ENCODE peak calls at places on chromosomes 2 and 18, in seven cellular contexts. T is spleen, W is HepG2, U is Panc1, J is GM12878, R is upper lobe of left lung, F is K562. C is an unnamed sample.

GRCh38 chr18:24536326-24536725 is 75.9 kb downstream of the HRH4 start:
- DNase-seq in T (no peak), W (no peak), U (no peak), J (no peak), R (no peak), F (no peak), C (no peak)

GRCh38 chr2:118098307-118098706 is 10.0 kb downstream of the INSIG2 start:
- DNase-seq in T (no peak), W (no peak), U (no peak), J (no peak), R (no peak), F (no peak), C (no peak)

GRCh38 chr18:8695932-8696510 is 9.3 kb upstream of the MTCL1 start:
- DNase-seq in T (no peak), W (no peak), U (no peak), J (no peak), R (no peak), F (no peak), C (no peak)

GRCh38 chr2:225288986-225289385 is 110.5 kb upstream of the NYAP2 start:
- DNase-seq in T (no peak), W (no peak), U (no peak), J (no peak), R (no peak), F (no peak), C (no peak)

GRCh38 chr2:3664118-3664517 is 6.1 kb downstream of the ALLC start:
- DNase-seq in T (no peak), W (no peak), U (no peak), J (no peak), R (no peak), F (no peak), C (no peak)

GRCh38 chr2:150528861-150529801 is 41.7 kb upstream of the RND3 start:
- DNase-seq in T (no peak), W (no peak), U (peak; percentile 71), J (peak; percentile 45), R (no peak), F (no peak), C (no peak)

GRCh38 chr2:3423492-3424170 is 44.1 kb downstream of the TRAPPC12 start:
- DNase-seq in T (peak; percentile 91), W (peak; percentile 83), U (peak; percentile 36), J (peak; percentile 8), R (no peak), F (peak; percentile 77), C (peak; percentile 69)

GRCh38 chr2:106269591-106270291 is 75.6 kb upstream of the UXS1 start:
- DNase-seq in T (peak; percentile 90), W (no peak), U (no peak), J (no peak), R (peak; percentile 90), F (peak; percentile 55), C (peak; percentile 38)

GRCh38 chr18:72530622-72531021 is 13.5 kb downstream of the CBLN2 start:
- DNase-seq in T (no peak), W (no peak), U (no peak), J (no peak), R (no peak), F (no peak), C (no peak)

GRCh38 chr2:233365861-233366520 is 11.7 kb downstream of the DGKD start:
- DNase-seq in T (no peak), W (no peak), U (no peak), J (no peak), R (no peak), F (no peak), C (no peak)

GRCh38 chr2:128358941-128359731 is 40.5 kb upstream of the HS6ST1 start:
- DNase-seq in T (no peak), W (no peak), U (no peak), J (no peak), R (no peak), F (no peak), C (no peak)

GRCh38 chr2:18704224-18704623 is 114.9 kb upstream of the NT5C1B start:
- DNase-seq in T (no peak), W (no peak), U (no peak), J (no peak), R (no peak), F (no peak), C (no peak)

DNA sequence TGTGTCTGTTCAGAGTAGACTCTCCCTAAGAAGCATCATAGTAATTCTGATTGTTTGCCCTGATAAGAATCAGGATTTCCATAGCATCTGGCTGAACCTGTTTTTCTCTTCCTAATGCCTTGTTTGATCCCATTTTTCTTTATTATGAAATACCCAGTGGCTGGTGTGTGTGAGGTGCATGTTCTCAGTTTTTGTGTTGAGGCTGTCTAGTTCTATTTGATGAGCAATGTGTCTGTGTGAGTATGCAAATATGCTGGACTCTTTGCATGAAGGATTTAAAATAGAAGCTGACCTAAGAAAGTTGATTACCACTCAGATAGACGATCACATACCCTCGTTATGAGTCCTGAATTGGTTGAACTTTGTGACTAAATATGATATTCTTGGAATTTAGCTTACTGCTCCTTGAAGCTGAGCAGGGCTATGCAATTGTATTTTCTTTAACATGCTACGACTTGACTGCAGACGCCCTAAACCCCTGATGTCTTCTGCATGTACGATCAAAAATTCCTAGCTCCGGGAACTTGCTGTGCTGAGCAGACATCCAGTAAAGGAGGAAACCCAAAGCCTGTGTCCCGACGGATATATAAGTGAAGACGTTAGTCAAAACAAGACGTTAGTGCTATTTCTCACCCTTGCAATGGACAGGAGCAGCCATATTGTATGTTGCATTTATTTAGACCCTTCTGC is 51.3 kb downstream of the SETBP1 start:
- DNase-seq in T (no peak), W (no peak), U (no peak), J (no peak), R (no peak), F (no peak), C (no peak)
- H3K4me1 ChIP-seq in T (peaks cover 87% of the 10 kb centered on the region), W (no peaks in the 10 kb centered on the region), U (no peaks in the 10 kb centered on the region), J (peaks cover 46% of the 10 kb centered on the region), R (peaks cover 6% of the 10 kb centered on the region), F (peaks cover 40% of the 10 kb centered on the region), C (peaks cover 6% of the 10 kb centered on the region)

GRCh38 chr18:32021756-32022564 is 3.3 kb downstream of the RNF125 start:
- DNase-seq in T (no peak), W (no peak), U (no peak), J (no peak), R (no peak), F (no peak), C (no peak)

GRCh38 chr18:32019251-32019943 is 772 bp downstream of the RNF125 start:
- DNase-seq in T (peak; percentile 90), W (peak; percentile 39), U (no peak), J (no peak), R (peak; percentile 83), F (no peak), C (no peak)

DNA sequence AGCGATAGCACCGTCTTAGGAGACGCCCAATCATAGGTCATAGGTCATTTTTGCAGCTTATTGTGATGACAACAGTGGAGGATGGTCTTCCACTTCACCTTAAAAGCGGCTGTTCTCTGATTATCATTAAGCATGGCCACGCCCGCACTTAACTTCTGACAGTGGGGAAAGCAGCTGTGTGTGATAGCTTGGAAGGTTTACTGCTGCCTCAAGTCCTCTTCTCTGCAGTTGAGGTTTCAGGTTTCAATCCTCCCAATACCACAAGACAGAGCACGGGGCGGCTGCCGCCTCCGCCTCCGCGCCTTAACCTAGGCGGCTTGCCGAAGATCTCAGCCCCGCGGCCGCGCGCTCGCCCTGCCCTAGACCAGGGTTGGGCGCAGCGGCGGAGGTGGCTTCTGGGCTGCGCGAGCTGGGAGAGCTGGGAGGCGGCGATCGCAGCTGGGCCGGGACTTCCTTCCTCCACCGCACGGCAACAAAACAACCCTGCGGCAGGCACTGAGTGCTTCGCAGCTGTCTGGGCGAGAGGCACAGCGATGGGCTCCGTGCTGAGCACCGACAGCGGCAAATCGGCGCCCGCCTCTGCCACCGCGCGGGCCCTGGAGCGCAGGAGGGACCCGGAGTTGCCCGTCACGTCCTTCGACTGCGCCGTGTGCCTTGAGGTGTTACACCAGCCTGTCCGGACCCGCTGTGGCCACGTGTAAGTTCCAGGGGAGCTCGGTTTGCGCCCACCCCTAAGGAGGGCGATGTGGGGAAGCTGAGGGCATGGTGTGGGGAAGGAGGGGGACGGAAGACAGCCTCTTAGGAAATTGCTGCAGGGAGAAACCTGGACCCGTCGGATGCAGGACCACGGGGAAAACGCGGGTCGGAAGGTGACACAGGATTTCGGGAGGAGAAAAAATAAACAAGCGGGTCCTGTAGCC is at the start of gene RNF125:
- DNase-seq in T (peak; percentile 97), W (peak; percentile 5), U (no peak), J (peak; percentile 69), R (peak; percentile 96), F (peak; percentile 65), C (peak; percentile 80)
- TF ChIP-seq CTCF in T (no peak), W (peak; percentile 25), U (no peak), J (no peak), R (peak; percentile 62), F (no peak), C (no peak)

GRCh38 chr2:209661286-209661685 is 110.3 kb upstream of the UNC80 start:
- DNase-seq in T (no peak), W (no peak), U (no peak), J (no peak), R (no peak), F (no peak), C (no peak)
- TF ChIP-seq POLR2AphosphoS5 in T (no peak), W (no peak), U (no peak), J (no peak), R (no peak), F (no peak), C (no peak)

DNA sequence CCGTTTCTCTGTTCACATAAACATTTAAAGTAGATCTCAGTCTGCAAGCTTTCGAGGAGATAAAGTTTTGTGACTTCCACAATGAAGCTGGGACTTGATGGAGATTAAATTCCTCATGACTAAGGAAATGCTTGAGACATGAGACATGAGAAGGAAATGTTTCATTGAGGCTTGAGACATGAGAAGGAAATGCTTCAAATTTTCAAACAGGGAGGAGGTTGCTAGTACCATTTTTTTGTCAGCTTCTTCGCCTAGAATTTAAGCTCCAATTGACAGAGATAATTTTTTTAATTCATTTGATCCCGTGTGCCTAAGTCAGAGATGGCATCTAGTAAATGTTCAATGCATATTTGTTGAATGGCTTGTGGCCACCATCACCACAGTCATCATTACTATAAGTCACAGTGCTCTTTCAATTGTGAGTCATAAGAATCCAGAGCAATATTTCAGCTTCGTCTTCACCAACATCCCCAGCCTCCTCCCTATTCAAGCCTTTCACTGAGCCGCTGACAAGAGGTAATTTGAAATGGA is 543 bp upstream of the MARCHF4 start:
- DNase-seq in T (no peak), W (no peak), U (peak; percentile 67), J (no peak), R (no peak), F (no peak), C (no peak)
- H3K4me1 ChIP-seq in T (peaks cover 17% of the 10 kb centered on the region), W (no peaks in the 10 kb centered on the region), U (peaks cover 14% of the 10 kb centered on the region), J (no peaks in the 10 kb centered on the region), R (peaks cover 14% of the 10 kb centered on the region), F (no peaks in the 10 kb centered on the region), C (peaks cover 7% of the 10 kb centered on the region)

GRCh38 chr2:1378456-1379150 is 34.7 kb upstream of the TPO start:
- DNase-seq in T (no peak), W (no peak), U (no peak), J (no peak), R (no peak), F (no peak), C (no peak)
- TF ChIP-seq CTCF in T (no peak), W (no peak), U (no peak), J (no peak), R (no peak), F (no peak), C (no peak)